ENCODE peak calls at places on chromosome 1, in ten cellular contexts. V, O, I, P, A, R, W, D, G and U are unnamed samples.

GRCh38 chr1:15507278-15507677 is 16.7 kb downstream of the CASP9 start:
- DNase-seq in G (no peak), I (no peak), O (no peak), A (no peak), W (no peak), P (no peak), V (no peak), R (no peak), D (no peak), U (no peak)

GRCh38 chr1:53061859-53062714 is at the start of gene PODN:
- DNase-seq in P (no peak), R (peak; percentile 25), W (no peak), A (peak; percentile 12), V (no peak), O (no peak), G (no peak), D (no peak), I (no peak), U (no peak)

GRCh38 chr1:230103341-230104173 is 36.5 kb downstream of the GALNT2 start:
- DNase-seq in G (no peak), A (no peak), W (peak; percentile 45), O (no peak), I (no peak), P (no peak), R (no peak), D (no peak), V (no peak), U (no peak)

GRCh38 chr1:201562659-201563405 is 23.9 kb downstream of the NAV1 start:
- DNase-seq in W (no peak), I (no peak), O (no peak), A (no peak), P (no peak), R (peak; percentile 83), D (no peak), G (peak; percentile 80), V (no peak), U (peak; percentile 25)

GRCh38 chr1:93275634-93276295 is 69.9 kb upstream of the DR1 start:
- DNase-seq in D (no peak), A (no peak), R (no peak), G (no peak), W (peak; percentile 19), I (no peak), O (no peak), P (peak; percentile 32), V (no peak), U (peak; percentile 44)

GRCh38 chr1:245316791-245317190 is 162.0 kb downstream of the KIF26B start:
- DNase-seq in P (no peak), V (no peak), O (no peak), D (no peak), W (no peak), I (no peak), G (no peak), R (no peak), A (no peak), U (no peak)

GRCh38 chr1:155984341-155984740 is 6.0 kb upstream of the ARHGEF2 start:
- DNase-seq in V (no peak), G (no peak), D (no peak), P (peak; percentile 83), I (no peak), R (no peak), A (no peak), W (no peak), O (no peak), U (no peak)

GRCh38 chr1:84382127-84382526 is 16.2 kb upstream of the DNASE2B start:
- DNase-seq in A (no peak), G (no peak), R (peak; percentile 53), W (peak; percentile 47), O (no peak), I (no peak), V (no peak), P (no peak), D (no peak), U (peak; percentile 37)

GRCh38 chr1:89957063-89957462 is 37.8 kb upstream of the ZNF326 start:
- DNase-seq in A (no peak), V (no peak), I (no peak), W (peak; percentile 42), D (no peak), R (no peak), O (no peak), G (no peak), P (no peak), U (no peak)

GRCh38 chr1:91851130-91852010 is 34.6 kb downstream of the TGFBR3 start:
- DNase-seq in W (peak; percentile 83), A (no peak), I (no peak), V (no peak), O (no peak), D (no peak), P (peak; percentile 43), R (peak; percentile 92), G (peak; percentile 45), U (peak; percentile 83)

GRCh38 chr1:152036316-152037216 is at the start of gene S100A11:
- DNase-seq in W (peak; percentile 91), R (peak; percentile 86), D (peak; percentile 75), V (peak; percentile 52), I (peak; percentile 41), A (peak; percentile 83), G (peak; percentile 85), P (peak; percentile 93), O (no peak), U (peak; percentile 73)

GRCh38 chr1:54975709-54976108 is 4.7 kb upstream of the TMEM61 start:
- DNase-seq in V (no peak), A (no peak), O (no peak), P (no peak), W (no peak), G (no peak), R (no peak), D (no peak), I (no peak), U (no peak)